ENCODE peak calls at places on chromosomes 7 and 10, in five cellular contexts. One of them, this sample, is unnamed.

GRCh38 chr7:21949522-21949921 is 3.8 kb upstream of the CDCA7L start:
- DNase-seq in activated B cell treated with CpG ODN at 0.5 μM for 24 hours: no peak
- DNase-seq in KG1: no peak
- DNase-seq in D341Med: no peak
- DNase-seq in head of caudate nucleus: no peak
- DNase-seq in this sample: no peak

GRCh38 chr7:149027560-149028345 is 552 bp downstream of the PDIA4 start:
- DNase-seq in D341Med: no peak
- DNase-seq in head of caudate nucleus: no peak
- DNase-seq in KG1: no peak
- DNase-seq in activated B cell treated with CpG ODN at 0.5 μM for 24 hours: no peak
- DNase-seq in this sample: no peak

GRCh38 chr7:128924706-128925588 is 12.8 kb upstream of the IRF5 start:
- DNase-seq in activated B cell treated with CpG ODN at 0.5 μM for 24 hours: no peak
- DNase-seq in head of caudate nucleus: no peak
- DNase-seq in D341Med: no peak
- DNase-seq in KG1: no peak
- DNase-seq in this sample: no peak

GRCh38 chr7:16098585-16099179 is 322.7 kb downstream of the CRPPA start:
- DNase-seq in D341Med: peak; percentile 39
- DNase-seq in KG1: no peak
- DNase-seq in head of caudate nucleus: no peak
- DNase-seq in activated B cell treated with CpG ODN at 0.5 μM for 24 hours: no peak
- DNase-seq in this sample: no peak

GRCh38 chr7:136405931-136406777 is 429.0 kb upstream of the MTPN start:
- DNase-seq in head of caudate nucleus: peak; percentile 48
- DNase-seq in KG1: no peak
- DNase-seq in D341Med: peak; percentile 66
- DNase-seq in activated B cell treated with CpG ODN at 0.5 μM for 24 hours: no peak
- DNase-seq in this sample: no peak

GRCh38 chr7:103905997-103906396 is 83.5 kb downstream of the RELN start:
- DNase-seq in KG1: no peak
- DNase-seq in head of caudate nucleus: no peak
- DNase-seq in D341Med: no peak
- DNase-seq in activated B cell treated with CpG ODN at 0.5 μM for 24 hours: no peak
- DNase-seq in this sample: no peak

GRCh38 chr10:128137877-128138276 is 11.7 kb upstream of the MKI67 start:
- DNase-seq in D341Med: no peak
- DNase-seq in activated B cell treated with CpG ODN at 0.5 μM for 24 hours: no peak
- DNase-seq in head of caudate nucleus: no peak
- DNase-seq in KG1: no peak
- DNase-seq in this sample: no peak

GRCh38 chr7:121395494-121395960 is 581 bp downstream of the FAM3C start:
- DNase-seq in KG1: peak; percentile 48
- DNase-seq in activated B cell treated with CpG ODN at 0.5 μM for 24 hours: no peak
- DNase-seq in D341Med: no peak
- DNase-seq in head of caudate nucleus: peak; percentile 21
- DNase-seq in this sample: no peak

GRCh38 chr7:30403477-30403876 is 75.1 kb downstream of the NOD1 start:
- DNase-seq in head of caudate nucleus: no peak
- DNase-seq in KG1: no peak
- DNase-seq in D341Med: no peak
- DNase-seq in activated B cell treated with CpG ODN at 0.5 μM for 24 hours: no peak
- DNase-seq in this sample: no peak

GRCh38 chr7:68245688-68246087 is 1249.1 kb downstream of the TYW1 start:
- DNase-seq in KG1: no peak
- DNase-seq in D341Med: no peak
- DNase-seq in head of caudate nucleus: no peak
- DNase-seq in activated B cell treated with CpG ODN at 0.5 μM for 24 hours: no peak
- DNase-seq in this sample: no peak

GRCh38 chr10:45354261-45354660 is 19.8 kb upstream of the ALOX5 start:
- DNase-seq in activated B cell treated with CpG ODN at 0.5 μM for 24 hours: no peak
- DNase-seq in head of caudate nucleus: peak; percentile 43
- DNase-seq in D341Med: no peak
- DNase-seq in KG1: no peak
- DNase-seq in this sample: no peak

GRCh38 chr7:4610768-4611467 is 71.2 kb upstream of the FOXK1 start:
- DNase-seq in KG1: peak; percentile 51
- DNase-seq in activated B cell treated with CpG ODN at 0.5 μM for 24 hours: peak; percentile 26
- DNase-seq in head of caudate nucleus: peak; percentile 61
- DNase-seq in D341Med: peak; percentile 75
- DNase-seq in this sample: peak; percentile 39

GRCh38 chr7:55120501-55121198 is 101.8 kb downstream of the EGFR start:
- DNase-seq in head of caudate nucleus: no peak
- DNase-seq in KG1: no peak
- DNase-seq in activated B cell treated with CpG ODN at 0.5 μM for 24 hours: no peak
- DNase-seq in D341Med: no peak
- DNase-seq in this sample: no peak

GRCh38 chr7:140773104-140773503 is 76.6 kb downstream of the NDUFB2 start:
- DNase-seq in head of caudate nucleus: no peak
- DNase-seq in activated B cell treated with CpG ODN at 0.5 μM for 24 hours: no peak
- DNase-seq in D341Med: no peak
- DNase-seq in KG1: no peak
- DNase-seq in this sample: no peak

GRCh38 chr7:4017785-4018184 is 664.3 kb upstream of the FOXK1 start:
- DNase-seq in activated B cell treated with CpG ODN at 0.5 μM for 24 hours: no peak
- DNase-seq in head of caudate nucleus: no peak
- DNase-seq in KG1: no peak
- DNase-seq in D341Med: no peak
- DNase-seq in this sample: no peak

GRCh38 chr10:99779335-99779734 is 3.1 kb upstream of the ABCC2 start:
- DNase-seq in D341Med: no peak
- DNase-seq in KG1: peak; percentile 44
- DNase-seq in activated B cell treated with CpG ODN at 0.5 μM for 24 hours: no peak
- DNase-seq in head of caudate nucleus: no peak
- DNase-seq in this sample: no peak

GRCh38 chr10:4059471-4060138 is 274.6 kb upstream of the KLF6 start:
- DNase-seq in D341Med: no peak
- DNase-seq in activated B cell treated with CpG ODN at 0.5 μM for 24 hours: no peak
- DNase-seq in head of caudate nucleus: no peak
- DNase-seq in KG1: peak; percentile 20
- DNase-seq in this sample: no peak

GRCh38 chr10:1187151-1187854 is 131.1 kb downstream of the WDR37 start:
- DNase-seq in activated B cell treated with CpG ODN at 0.5 μM for 24 hours: peak; percentile 13
- DNase-seq in head of caudate nucleus: peak; percentile 81
- DNase-seq in KG1: no peak
- DNase-seq in D341Med: no peak
- DNase-seq in this sample: no peak

GRCh38 chr7:107025449-107026103 is 18.9 kb upstream of the PRKAR2B start:
- DNase-seq in head of caudate nucleus: no peak
- DNase-seq in activated B cell treated with CpG ODN at 0.5 μM for 24 hours: no peak
- DNase-seq in KG1: no peak
- DNase-seq in D341Med: no peak
- DNase-seq in this sample: no peak

GRCh38 chr7:36408589-36408988 is 18.9 kb downstream of the ANLN start:
- DNase-seq in head of caudate nucleus: no peak
- DNase-seq in KG1: no peak
- DNase-seq in activated B cell treated with CpG ODN at 0.5 μM for 24 hours: no peak
- DNase-seq in D341Med: no peak
- DNase-seq in this sample: no peak

GRCh38 chr7:67616517-67616916 is 619.9 kb downstream of the TYW1 start:
- DNase-seq in activated B cell treated with CpG ODN at 0.5 μM for 24 hours: no peak
- DNase-seq in KG1: no peak
- DNase-seq in head of caudate nucleus: no peak
- DNase-seq in D341Med: no peak
- DNase-seq in this sample: no peak

GRCh38 chr7:152177696-152178404 is 152.4 kb downstream of the GALNT11 start:
- DNase-seq in head of caudate nucleus: no peak
- DNase-seq in D341Med: no peak
- DNase-seq in KG1: no peak
- DNase-seq in activated B cell treated with CpG ODN at 0.5 μM for 24 hours: no peak
- DNase-seq in this sample: no peak

GRCh38 chr10:45373783-45374450 is at the start of gene ALOX5:
- DNase-seq in D341Med: peak; percentile 73
- DNase-seq in head of caudate nucleus: peak; percentile 49
- DNase-seq in KG1: no peak
- DNase-seq in activated B cell treated with CpG ODN at 0.5 μM for 24 hours: peak; percentile 67
- DNase-seq in this sample: no peak

This sample was measured in GM12878.